ENCODE peak calls at places on chromosomes 13 and 19, in four cellular contexts. C is NCI-H1694; A is glutamatergic neuron; R is activated CD8-positive, alpha-beta memory T cell treated with anti-CD3 and anti-CD28 coated beads, Interleukin-2, amount 50 U/mL, for 4 hours. H is an unnamed sample.

GRCh38 chr13:106997219-106997618 is 429.3 kb upstream of the ARGLU1 start:
- DNase-seq in R (no peak), A (no peak), C (no peak), H (no peak)

GRCh38 chr13:65679240-65679639 is 1550.9 kb downstream of the PCDH9 start:
- DNase-seq in R (no peak), C (no peak), A (no peak), H (no peak)

GRCh38 chr19:35959040-35959967 is 23.1 kb downstream of the LRFN3 start:
- DNase-seq in A (peak), R (peak), C (no peak), H (peak)

GRCh38 chr13:94708971-94709614 is 3.3 kb downstream of the SOX21 start:
- DNase-seq in C (no peak), R (no peak), A (no peak), H (no peak)

GRCh38 chr13:103287659-103288058 is 221.4 kb upstream of the SLC10A2 start:
- DNase-seq in R (no peak), A (no peak), C (no peak), H (no peak)

GRCh38 chr19:56637976-56638555 is 4.9 kb upstream of the SMIM17 start:
- DNase-seq in A (no peak), C (no peak), R (no peak), H (no peak)

GRCh38 chr19:7445104-7445503 is 43.7 kb downstream of the PEX11G start:
- DNase-seq in A (no peak), R (no peak), C (no peak), H (no peak)

GRCh38 chr13:86831084-86831483 is 840.1 kb upstream of the SLITRK5 start:
- DNase-seq in A (no peak), C (no peak), R (no peak), H (no peak)

GRCh38 chr19:14731200-14731599 is 41.4 kb downstream of the ZNF333 start:
- DNase-seq in C (no peak), R (no peak), A (no peak), H (no peak)

GRCh38 chr13:30743319-30744055 is 8.1 kb downstream of the ALOX5AP start:
- DNase-seq in R (no peak), C (no peak), A (no peak), H (no peak)

GRCh38 chr13:83248751-83249150 is 633.5 kb downstream of the SLITRK1 start:
- DNase-seq in R (no peak), C (no peak), A (no peak), H (no peak)

GRCh38 chr19:48530044-48530720 is 18.5 kb upstream of the LMTK3 start:
- DNase-seq in A (peak), C (no peak), R (no peak), H (no peak)

GRCh38 chr13:33033361-33033812 is 17.2 kb downstream of the KL start:
- DNase-seq in A (no peak), R (peak), C (no peak), H (no peak)

GRCh38 chr19:53507523-53508442 is 30.2 kb upstream of the ZNF331 start:
- DNase-seq in C (no peak), R (no peak), A (no peak), H (no peak)

GRCh38 chr19:35845215-35846037 is 6.9 kb downstream of the NPHS1 start:
- DNase-seq in C (no peak), A (peak), R (no peak), H (peak)

GRCh38 chr19:35347171-35347929 is at the start of gene FFAR1:
- DNase-seq in R (no peak), A (no peak), C (no peak), H (peak)

GRCh38 chr19:18972301-18972831 is 31.3 kb upstream of the HOMER3 start:
- DNase-seq in A (no peak), C (no peak), R (no peak), H (no peak)

GRCh38 chr13:112859817-112860190 is 109.2 kb upstream of the MCF2L start:
- DNase-seq in A (peak), C (no peak), R (no peak), H (peak)

GRCh38 chr19:53944933-53945332 is 17.8 kb upstream of the CACNG8 start:
- DNase-seq in C (no peak), R (no peak), A (no peak), H (no peak)

GRCh38 chr19:1445932-1446712 is 3.8 kb upstream of the APC2 start:
- DNase-seq in A (peak), R (no peak), C (peak), H (no peak)

GRCh38 chr13:59701261-59701660 is 462.5 kb downstream of the DIAPH3 start:
- DNase-seq in R (no peak), C (no peak), A (no peak), H (no peak)